ENCODE peak calls at places on chromosomes 11 and 22, in six cellular contexts. S, K, T, U, W and E are unnamed samples.

GRCh38 chr11:62151737-62152102 is 27.9 kb downstream of the INCENP start:
- DNase-seq in S (no peak), K (no peak), T (no peak), U (no peak), W (no peak), E (no peak)

GRCh38 chr11:128582496-128583366 is 4.6 kb downstream of the ETS1 start:
- DNase-seq in S (no peak), K (no peak), T (no peak), U (peak), W (no peak), E (peak)

GRCh38 chr22:20764053-20764720 is 9.7 kb upstream of the SERPIND1 start:
- DNase-seq in S (no peak), K (no peak), T (no peak), U (no peak), W (no peak), E (no peak)

GRCh38 chr11:79440451-79441158 is at the start of gene TENM4:
- DNase-seq in S (no peak), K (no peak), T (peak), U (no peak), W (no peak), E (no peak)

GRCh38 chr22:49025791-49026475 is 801.7 kb downstream of the BRD1 start:
- DNase-seq in S (no peak), K (no peak), T (no peak), U (no peak), W (no peak), E (no peak)

GRCh38 chr11:101129203-101129943 is at the start of gene PGR:
- DNase-seq in S (no peak), K (peak), T (peak), U (no peak), W (no peak), E (no peak)

GRCh38 chr22:47421846-47422245 is 659.4 kb downstream of the TBC1D22A start:
- DNase-seq in S (no peak), K (no peak), T (no peak), U (no peak), W (no peak), E (no peak)

GRCh38 chr22:37999236-37999635 is 14.9 kb upstream of the SOX10 start:
- DNase-seq in S (no peak), K (peak), T (no peak), U (no peak), W (no peak), E (no peak)

GRCh38 chr11:34308821-34309585 is 48.8 kb downstream of the ABTB2 start:
- DNase-seq in S (peak), K (no peak), T (no peak), U (no peak), W (no peak), E (no peak)

GRCh38 chr22:35467788-35468187 is 67.8 kb downstream of the MCM5 start:
- DNase-seq in S (no peak), K (no peak), T (peak), U (no peak), W (no peak), E (no peak)

GRCh38 chr22:17411213-17411612 is 42.0 kb downstream of the CECR2 start:
- DNase-seq in S (no peak), K (no peak), T (no peak), U (no peak), W (no peak), E (no peak)

GRCh38 chr22:27534720-27535125 is 266.8 kb downstream of the MN1 start:
- DNase-seq in S (peak), K (no peak), T (no peak), U (no peak), W (no peak), E (no peak)

GRCh38 chr11:125180413-125181305 is 16.1 kb downstream of the PKNOX2 start:
- DNase-seq in S (no peak), K (no peak), T (no peak), U (no peak), W (no peak), E (no peak)

GRCh38 chr22:18035740-18036139 is 11.4 kb upstream of the MICAL3 start:
- DNase-seq in S (peak), K (no peak), T (peak), U (no peak), W (no peak), E (no peak)

GRCh38 chr11:63829823-63830489 is 9.0 kb upstream of the MARK2 start:
- DNase-seq in S (peak), K (peak), T (peak), U (no peak), W (no peak), E (no peak)

GRCh38 chr22:29126670-29127069 is 53.8 kb downstream of the KREMEN1 start:
- DNase-seq in S (peak), K (no peak), T (no peak), U (no peak), W (no peak), E (no peak)

GRCh38 chr11:6556139-6556949 is 47.1 kb downstream of the RRP8 start:
- DNase-seq in S (no peak), K (no peak), T (no peak), U (no peak), W (no peak), E (no peak)

GRCh38 chr22:33882991-33883390 is 37.3 kb downstream of the LARGE1 start:
- DNase-seq in S (no peak), K (no peak), T (no peak), U (no peak), W (no peak), E (no peak)

GRCh38 chr11:68447015-68447801 is 13.3 kb upstream of the PPP6R3 start:
- DNase-seq in S (peak), K (peak), T (peak), U (peak), W (no peak), E (no peak)

GRCh38 chr11:34962034-34962433 is 45.6 kb downstream of the PDHX start:
- DNase-seq in S (no peak), K (no peak), T (no peak), U (no peak), W (no peak), E (no peak)

GRCh38 chr11:86245369-86246292 is 1.1 kb downstream of the EED start:
- DNase-seq in S (peak), K (peak), T (peak), U (no peak), W (no peak), E (peak)

GRCh38 chr11:35146711-35147110 is 7.7 kb downstream of the CD44 start:
- DNase-seq in S (no peak), K (no peak), T (no peak), U (no peak), W (no peak), E (peak)

GRCh38 chr11:14974723-14975587 is 2.8 kb upstream of the CALCA start:
- DNase-seq in S (peak), K (peak), T (peak), U (no peak), W (no peak), E (no peak)

GRCh38 chr11:34999453-34999852 is 83.0 kb downstream of the PDHX start:
- DNase-seq in S (no peak), K (no peak), T (no peak), U (no peak), W (no peak), E (no peak)

GRCh38 chr11:70769106-70769505 is 370.8 kb downstream of the CTTN start:
- DNase-seq in S (no peak), K (no peak), T (no peak), U (no peak), W (no peak), E (no peak)

GRCh38 chr11:8826145-8826786 is 84.7 kb upstream of the AKIP1 start:
- DNase-seq in S (peak), K (peak), T (no peak), U (no peak), W (no peak), E (no peak)
- TF ChIP-seq GABPA in S (no peak), K (peak), T (peak), U (no peak), W (no peak), E (no peak)

GRCh38 chr11:94545641-94546470 is 2.1 kb downstream of the FUT4 start:
- DNase-seq in S (no peak), K (no peak), T (no peak), U (no peak), W (no peak), E (no peak)
- H3K27ac ChIP-seq in S (no peak), K (no peak), T (no peak), U (no peak), W (no peak), E (peak)

GRCh38 chr11:83120328-83120727 is 36.6 kb upstream of the PCF11 start:
- DNase-seq in S (no peak), K (no peak), T (no peak), U (no peak), W (no peak), E (no peak)
- TF ChIP-seq GABPA in S (no peak), K (no peak), T (no peak), U (no peak), W (no peak), E (no peak)

GRCh38 chr22:31623634-31624312 is 38.2 kb downstream of the PISD start:
- DNase-seq in S (no peak), K (no peak), T (no peak), U (no peak), W (no peak), E (no peak)
- H3K27ac ChIP-seq in S (no peak), K (no peak), T (no peak), U (peak), W (no peak), E (no peak)

DNA sequence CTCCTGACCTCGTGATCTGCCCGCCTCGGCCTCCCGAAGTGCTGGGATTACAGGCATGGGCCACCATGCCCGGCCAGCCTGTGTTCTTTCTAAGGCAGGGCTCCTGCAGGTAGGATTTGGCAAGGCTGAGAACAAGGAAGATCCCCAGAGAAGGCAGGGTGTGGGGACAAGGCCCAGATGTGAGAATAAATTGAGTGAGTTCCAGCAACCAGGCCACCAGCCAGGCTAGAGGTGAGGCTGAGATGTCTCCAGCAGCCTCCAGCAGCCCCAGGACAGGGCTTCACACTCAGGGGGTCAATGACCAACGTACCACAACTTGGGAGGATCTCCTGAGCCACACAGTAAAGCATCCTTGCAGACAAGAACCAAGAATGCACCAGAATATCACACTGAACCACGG is 75.1 kb downstream of the BUD13 start:
- DNase-seq in S (no peak), K (no peak), T (no peak), U (no peak), W (no peak), E (no peak)
- TF ChIP-seq GABPA in S (no peak), K (no peak), T (no peak), U (no peak), W (no peak), E (no peak)

GRCh38 chr11:46710821-46711269 is 8.2 kb upstream of the F2 start:
- DNase-seq in S (no peak), K (no peak), T (no peak), U (no peak), W (no peak), E (no peak)
- H3K27ac ChIP-seq in S (no peak), K (no peak), T (peak), U (no peak), W (no peak), E (no peak)